ENCODE peak calls at places on chromosome 22, in nine cellular contexts. K, A, M, I, N, F, U, Z and P are unnamed samples.

GRCh38 chr22:21832291-21833290 is 34.9 kb downstream of the MAPK1 start:
- DNase-seq in N (no peak), Z (no peak), I (no peak), A (no peak), K (no peak), F (no peak), U (no peak), M (no peak), P (no peak)

GRCh38 chr22:38966379-38966700 is 8.9 kb downstream of the APOBEC3A start:
- DNase-seq in K (no peak), Z (no peak), F (no peak), U (no peak), I (no peak), N (no peak), M (no peak), A (no peak), P (no peak)

GRCh38 chr22:49826603-49827306 is 918 bp downstream of the BRD1 start:
- DNase-seq in Z (no peak), A (peak), F (peak), N (no peak), I (peak), M (no peak), U (peak), K (peak), P (peak)

GRCh38 chr22:22021160-22021750 is 38.7 kb upstream of the TOP3B start:
- DNase-seq in N (no peak), Z (no peak), K (no peak), M (no peak), F (no peak), A (no peak), U (no peak), I (no peak), P (no peak)

GRCh38 chr22:32810241-32811133 is 9.0 kb downstream of the TIMP3 start:
- DNase-seq in K (peak), A (no peak), F (no peak), N (no peak), I (no peak), M (no peak), U (no peak), Z (peak), P (no peak)

GRCh38 chr22:30649430-30650007 is 13.9 kb downstream of the SLC35E4 start:
- DNase-seq in I (peak), N (no peak), U (peak), M (no peak), F (peak), Z (peak), A (peak), K (no peak), P (peak)

GRCh38 chr22:46897246-46897623 is 134.8 kb downstream of the TBC1D22A start:
- DNase-seq in I (no peak), N (no peak), K (no peak), M (peak), F (no peak), A (no peak), U (no peak), Z (no peak), P (no peak)

GRCh38 chr22:38482662-38483308 is 14.9 kb downstream of the KDELR3 start:
- DNase-seq in Z (no peak), M (no peak), I (no peak), U (no peak), F (no peak), N (no peak), A (no peak), K (no peak), P (no peak)

GRCh38 chr22:48939441-48940265 is 888.0 kb downstream of the BRD1 start:
- DNase-seq in Z (no peak), A (no peak), I (no peak), F (no peak), N (no peak), U (no peak), K (peak), M (no peak), P (peak)

GRCh38 chr22:32764330-32765116 is 37.0 kb upstream of the TIMP3 start:
- DNase-seq in Z (no peak), I (no peak), A (no peak), F (peak), N (no peak), K (peak), M (peak), U (peak), P (peak)

DNA sequence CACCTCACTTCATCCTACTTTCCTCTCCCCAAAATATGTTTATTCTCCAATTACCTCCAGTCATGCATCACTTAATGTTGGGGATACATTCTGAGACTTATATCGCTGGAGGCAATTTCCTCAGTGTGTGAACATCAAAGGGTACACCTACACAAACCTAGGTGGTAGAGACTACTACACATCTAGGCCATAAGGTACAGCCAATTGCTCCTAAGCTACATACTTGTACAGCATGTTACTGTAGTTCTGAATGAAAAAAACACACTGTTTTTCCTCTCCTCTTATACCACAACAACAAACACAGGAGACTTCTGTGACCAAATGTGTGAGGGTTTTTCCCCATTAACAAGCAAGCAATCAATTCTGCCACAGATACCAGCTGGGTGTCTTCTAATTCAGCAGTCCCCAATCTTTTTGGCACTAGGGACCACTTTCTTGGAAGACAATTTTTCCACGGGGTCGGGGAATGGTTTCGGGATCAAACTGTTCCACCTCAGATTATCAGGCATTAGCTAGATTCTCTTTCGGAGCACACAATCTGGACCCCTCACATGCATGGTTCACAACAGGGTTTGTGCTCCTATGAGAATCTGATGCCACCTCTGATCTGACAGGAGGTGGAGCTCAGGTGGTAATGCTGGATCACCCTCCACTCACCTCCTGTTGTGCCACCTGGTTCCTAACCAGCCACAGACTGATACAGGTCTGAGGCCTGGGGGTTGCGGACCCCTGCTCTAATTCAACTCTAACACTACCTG is 5.2 kb downstream of the KLHL22 start:
- DNase-seq in F (no peak), I (no peak), N (no peak), M (no peak), A (no peak), K (no peak), U (no peak), Z (no peak), P (no peak)
- H3K27ac ChIP-seq in F (no peak), I (no peak), N (no peak), M (no peak), A (no peak), K (no peak), U (no peak), Z (no peak), P (no peak)

GRCh38 chr22:45450101-45450785 is 36.8 kb downstream of the RIBC2 start:
- DNase-seq in Z (no peak), M (no peak), K (no peak), I (no peak), A (no peak), N (no peak), F (no peak), U (no peak), P (no peak)
- H3K27ac ChIP-seq in Z (no peak), M (no peak), K (peak), I (no peak), A (no peak), N (no peak), F (no peak), U (peak), P (peak)

GRCh38 chr22:42160251-42160650 is 29.6 kb upstream of the CYP2D6 start:
- DNase-seq in N (no peak), K (no peak), Z (no peak), M (no peak), F (no peak), U (no peak), A (no peak), I (no peak), P (no peak)

GRCh38 chr22:42160830-42161696 is 30.5 kb upstream of the CYP2D6 start:
- DNase-seq in I (no peak), U (no peak), F (no peak), A (no peak), K (no peak), Z (no peak), M (peak), N (no peak), P (peak)

GRCh38 chr22:42162728-42163489 is 32.3 kb upstream of the CYP2D6 start:
- DNase-seq in F (no peak), I (no peak), M (no peak), N (no peak), A (no peak), U (no peak), Z (no peak), K (no peak), P (no peak)

GRCh38 chr22:42164901-42165300 is 34.3 kb upstream of the CYP2D6 start:
- DNase-seq in A (no peak), F (no peak), N (no peak), Z (no peak), K (no peak), U (no peak), M (no peak), I (no peak), P (no peak)

DNA sequence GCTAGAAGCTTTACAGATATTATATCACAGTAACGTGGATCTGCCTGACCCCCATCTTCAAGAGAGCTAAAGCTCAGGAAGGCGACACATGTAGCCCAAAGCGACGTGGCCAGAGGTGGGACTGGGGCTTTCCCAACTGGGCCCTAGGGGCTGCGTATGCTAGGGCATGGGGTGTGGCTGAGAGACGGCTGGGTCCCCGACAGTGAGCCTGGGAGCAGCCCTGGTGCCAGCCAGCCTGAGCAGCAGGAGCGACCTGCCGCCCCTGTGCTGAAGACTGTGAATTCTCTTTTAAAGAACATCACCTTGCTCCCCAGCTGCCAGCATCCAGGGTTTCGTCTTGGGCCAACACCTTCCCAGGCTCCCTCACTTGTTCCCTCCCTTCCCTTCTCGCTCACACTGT is 32.9 kb upstream of the CYP2D6 start:
- DNase-seq in A (no peak), U (no peak), F (no peak), K (no peak), M (no peak), I (no peak), N (no peak), Z (no peak), P (no peak)
- H3K27ac ChIP-seq in A (no peak), U (no peak), F (no peak), K (no peak), M (no peak), I (no peak), N (no peak), Z (no peak), P (no peak)

DNA sequence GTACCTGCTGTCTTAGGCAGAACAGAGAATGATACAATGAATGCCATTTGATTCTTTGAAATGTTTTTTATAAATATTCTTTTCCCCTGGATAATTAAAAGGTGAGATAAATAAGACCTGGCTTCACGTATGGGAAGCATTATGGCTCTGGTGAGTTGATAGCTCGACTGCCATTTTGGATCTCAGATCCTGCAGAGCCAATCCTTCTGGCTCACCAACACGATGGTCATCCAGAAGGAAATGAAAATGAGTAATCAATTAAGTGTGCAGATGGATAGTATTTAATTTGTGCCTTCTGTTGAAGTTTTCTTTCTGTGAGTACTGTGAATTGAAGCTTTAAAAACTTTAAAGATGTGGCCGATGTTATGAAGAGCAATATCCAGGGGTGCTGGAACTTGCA is 2.7 kb downstream of the TNRC6B start:
- DNase-seq in U (no peak), Z (no peak), A (no peak), M (no peak), N (no peak), I (no peak), K (no peak), F (no peak), P (no peak)
- H3K27ac ChIP-seq in U (peak), Z (no peak), A (no peak), M (no peak), N (no peak), I (peak), K (no peak), F (no peak), P (peak)

DNA sequence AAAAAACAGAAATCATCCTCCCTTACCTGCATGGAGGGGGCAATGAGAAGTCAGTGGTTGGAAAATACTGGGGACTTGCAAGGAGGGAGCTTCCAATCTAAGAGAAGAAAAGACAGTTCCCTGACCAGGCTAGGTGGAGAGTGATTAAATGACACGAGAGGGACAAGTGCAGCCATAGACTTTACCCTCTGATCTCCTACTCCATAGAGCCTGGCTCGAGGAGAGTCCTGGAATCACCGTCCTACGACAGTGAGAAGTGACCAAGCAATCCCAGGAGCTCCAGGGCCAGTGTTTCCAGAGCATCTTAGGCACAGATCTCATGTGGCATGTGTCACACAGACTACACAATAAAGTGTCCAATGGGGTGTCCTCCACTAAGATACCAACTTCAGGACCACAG is 25.7 kb downstream of the MYH9 start:
- DNase-seq in Z (no peak), I (no peak), F (no peak), M (no peak), U (no peak), N (no peak), K (no peak), A (no peak), P (no peak)
- H3K27ac ChIP-seq in Z (peak), I (peak), F (peak), M (peak), U (peak), N (no peak), K (peak), A (no peak), P (peak)

DNA sequence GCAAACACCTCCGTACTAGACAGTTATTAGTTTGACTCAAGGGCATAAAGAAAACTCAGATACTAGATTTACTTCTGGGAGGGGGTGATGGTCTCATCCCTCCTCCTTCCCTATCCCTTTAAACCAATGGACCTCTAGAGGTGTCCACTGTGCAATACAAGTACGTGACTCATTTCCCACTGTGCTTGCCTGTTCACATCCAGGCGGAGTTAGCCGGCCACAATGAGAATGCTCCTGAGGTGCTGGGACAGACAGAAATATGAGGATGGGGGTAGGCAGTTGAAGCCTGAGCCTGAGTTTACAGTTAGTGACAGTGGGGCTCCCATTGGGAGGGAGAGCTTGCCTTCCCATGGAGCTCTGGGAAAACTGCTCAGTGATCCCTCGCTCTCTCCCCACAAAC is 8.4 kb upstream of the PMM1 start:
- DNase-seq in I (no peak), U (no peak), M (no peak), Z (no peak), K (no peak), F (no peak), A (peak), N (no peak), P (no peak)
- H3K27ac ChIP-seq in I (no peak), U (peak), M (no peak), Z (no peak), K (no peak), F (no peak), A (no peak), N (no peak), P (no peak)

DNA sequence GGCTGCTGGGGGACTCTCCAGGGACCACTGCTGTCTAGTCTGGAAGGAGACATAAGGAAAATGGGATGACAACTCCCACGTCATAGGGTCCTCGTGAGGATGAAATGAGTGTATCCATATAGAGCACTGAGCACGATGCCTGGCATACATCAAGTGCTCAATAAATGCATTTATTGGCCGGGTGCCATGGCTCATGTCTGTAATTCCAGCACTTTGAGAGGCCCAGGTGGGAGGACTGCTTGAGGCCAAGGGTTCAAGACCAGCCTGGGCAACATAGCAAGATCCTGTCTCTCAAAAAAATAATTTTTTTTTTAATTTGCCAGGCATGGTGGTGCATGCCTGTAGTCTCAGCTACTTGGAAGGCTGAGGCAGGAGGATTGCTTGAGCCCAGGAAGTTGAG is 12.2 kb upstream of the TPST2 start:
- DNase-seq in F (no peak), K (no peak), Z (no peak), N (no peak), M (no peak), A (no peak), U (no peak), I (no peak), P (no peak)
- H3K27ac ChIP-seq in F (no peak), K (no peak), Z (no peak), N (no peak), M (no peak), A (no peak), U (no peak), I (no peak), P (no peak)

GRCh38 chr22:43142881-43143562 is at the start of gene MCAT:
- DNase-seq in A (peak), N (peak), K (peak), F (peak), I (peak), Z (peak), M (peak), U (peak), P (peak)
- H3K27ac ChIP-seq in A (no peak), N (peak), K (peak), F (peak), I (peak), Z (peak), M (peak), U (peak), P (peak)

GRCh38 chr22:24410110-24410856 is 17.1 kb upstream of the ADORA2A start:
- DNase-seq in Z (no peak), N (no peak), F (no peak), K (no peak), M (no peak), A (peak), U (no peak), I (no peak), P (no peak)

GRCh38 chr22:24409707-24410106 is 17.7 kb upstream of the ADORA2A start:
- DNase-seq in Z (no peak), U (no peak), A (peak), K (no peak), M (no peak), F (no peak), I (no peak), N (no peak), P (no peak)

GRCh38 chr22:24413271-24413670 is 14.1 kb upstream of the ADORA2A start:
- DNase-seq in U (no peak), A (no peak), K (no peak), N (no peak), F (no peak), Z (no peak), M (no peak), I (no peak), P (no peak)

GRCh38 chr22:24412274-24412673 is 15.1 kb upstream of the ADORA2A start:
- DNase-seq in K (no peak), A (no peak), M (no peak), N (no peak), F (no peak), I (no peak), Z (no peak), U (no peak), P (no peak)

GRCh38 chr22:24411256-24412004 is 16.0 kb upstream of the ADORA2A start:
- DNase-seq in A (no peak), F (no peak), U (no peak), M (no peak), K (peak), Z (no peak), I (no peak), N (no peak), P (no peak)
- H3K27ac ChIP-seq in A (no peak), F (no peak), U (no peak), M (no peak), K (no peak), Z (no peak), I (no peak), N (no peak), P (no peak)